ENCODE peak calls at places on chromosomes 5 and 9, in four cellular contexts. X is breast epithelium, F is ovary, J is A549. A is an unnamed sample.

GRCh38 chr5:141369994-141370848 is at the start of gene PCDHGB3:
- DNase-seq in F (no peak), J (no peak), X (no peak), A (peak)

GRCh38 chr5:54518146-54519082 is 855 bp downstream of the SNX18 start:
- DNase-seq in X (no peak), F (peak), J (peak), A (peak)

GRCh38 chr5:119355636-119356383 is at the start of gene TNFAIP8:
- DNase-seq in J (no peak), X (peak), F (peak), A (peak)

GRCh38 chr5:157900644-157901043 is 41.7 kb upstream of the CLINT1 start:
- DNase-seq in J (no peak), F (no peak), X (no peak), A (no peak)

GRCh38 chr9:81379655-81380054 is 309.7 kb downstream of the TLE1 start:
- DNase-seq in J (no peak), F (no peak), X (no peak), A (no peak)

GRCh38 chr5:179619776-179620175 is 3.7 kb downstream of the HNRNPH1 start:
- DNase-seq in F (no peak), J (no peak), X (no peak), A (no peak)

GRCh38 chr9:33139421-33140228 is 27.5 kb downstream of the B4GALT1 start:
- DNase-seq in F (peak), X (peak), J (no peak), A (peak)

GRCh38 chr5:178429541-178430186 is 160.5 kb downstream of the COL23A1 start:
- DNase-seq in J (no peak), X (peak), F (no peak), A (no peak)

GRCh38 chr9:96080364-96080763 is 204.9 kb downstream of the ERCC6L2 start:
- DNase-seq in F (no peak), X (peak), J (peak), A (no peak)

GRCh38 chr5:43917925-43918324 is 314.9 kb downstream of the NNT start:
- DNase-seq in F (no peak), J (no peak), X (no peak), A (no peak)

GRCh38 chr9:98678244-98678842 is 30.4 kb downstream of the GABBR2 start:
- DNase-seq in F (no peak), X (no peak), J (peak), A (no peak)

GRCh38 chr5:14265574-14265973 is 122.4 kb downstream of the TRIO start:
- DNase-seq in X (no peak), J (peak), F (no peak), A (no peak)

GRCh38 chr5:168578506-168579205 is 512 bp downstream of the PANK3 start:
- DNase-seq in X (no peak), J (peak), F (no peak), A (peak)

GRCh38 chr9:106648799-106649198 is 214.2 kb upstream of the ZNF462 start:
- DNase-seq in X (no peak), F (no peak), J (no peak), A (no peak)

GRCh38 chr9:70389642-70390266 is 24.7 kb downstream of the KLF9 start:
- DNase-seq in X (no peak), F (no peak), J (no peak), A (peak)

GRCh38 chr9:22118810-22119479 is 109.8 kb upstream of the CDKN2B start:
- DNase-seq in X (no peak), F (no peak), J (no peak), A (no peak)

GRCh38 chr9:22117511-22118388 is 108.6 kb upstream of the CDKN2B start:
- DNase-seq in F (peak), J (no peak), X (no peak), A (no peak)

GRCh38 chr9:22116751-22117150 is 107.6 kb upstream of the CDKN2B start:
- DNase-seq in F (no peak), X (no peak), J (no peak), A (no peak)

GRCh38 chr9:22120595-22120994 is 111.5 kb upstream of the CDKN2B start:
- DNase-seq in F (no peak), J (no peak), X (no peak), A (no peak)

DNA sequence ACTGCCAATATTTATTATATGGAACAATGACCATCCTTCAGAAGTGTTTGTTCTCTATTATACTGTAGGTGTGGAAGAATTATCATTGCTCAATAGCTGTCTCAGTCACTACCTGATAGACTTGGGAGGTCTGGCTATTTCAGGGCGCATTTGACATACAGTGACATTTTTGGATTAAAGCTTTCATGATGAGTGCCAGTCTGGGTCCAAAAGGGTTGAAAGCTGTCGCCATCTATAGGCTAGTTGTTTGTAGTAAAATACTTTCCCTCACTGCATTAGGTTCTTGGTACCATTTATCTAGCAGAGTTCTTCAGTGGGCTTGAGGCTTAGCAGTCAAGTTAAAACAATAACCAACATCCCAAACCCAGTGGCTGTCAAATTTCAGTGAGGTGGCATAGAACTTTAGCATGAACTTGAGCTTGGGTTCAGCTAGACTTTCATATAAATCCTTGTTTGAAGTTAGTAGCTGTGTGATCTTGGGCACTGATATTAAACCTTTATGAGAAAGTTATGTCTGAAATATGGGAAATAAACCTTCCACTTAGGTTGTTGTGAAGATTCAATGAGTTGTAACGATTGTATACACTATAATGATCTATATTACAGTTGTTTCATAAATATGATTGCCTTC is 110.5 kb upstream of the CDKN2B start:
- DNase-seq in X (no peak), J (no peak), F (no peak), A (peak)
- TF ChIP-seq CTCF in X (no peak), J (no peak), F (no peak), A (peak)

GRCh38 chr5:66841264-66841663 is 245.1 kb downstream of the MAST4 start:
- DNase-seq in F (no peak), J (no peak), X (no peak), A (no peak)
- TF ChIP-seq CTCF in F (no peak), J (no peak), X (no peak), A (no peak)

GRCh38 chr9:136777359-136777758 is 13.0 kb upstream of the LCN15 start:
- DNase-seq in F (no peak), X (no peak), J (no peak), A (no peak)

GRCh38 chr9:136784249-136784996 is 6.7 kb upstream of the TMEM141 start:
- DNase-seq in X (no peak), J (peak), F (no peak), A (no peak)

GRCh38 chr9:136782452-136782851 is 8.7 kb upstream of the TMEM141 start:
- DNase-seq in X (no peak), J (no peak), F (no peak), A (no peak)

GRCh38 chr9:136776947-136777346 is 12.6 kb upstream of the LCN15 start:
- DNase-seq in X (no peak), F (no peak), J (no peak), A (no peak)

DNA sequence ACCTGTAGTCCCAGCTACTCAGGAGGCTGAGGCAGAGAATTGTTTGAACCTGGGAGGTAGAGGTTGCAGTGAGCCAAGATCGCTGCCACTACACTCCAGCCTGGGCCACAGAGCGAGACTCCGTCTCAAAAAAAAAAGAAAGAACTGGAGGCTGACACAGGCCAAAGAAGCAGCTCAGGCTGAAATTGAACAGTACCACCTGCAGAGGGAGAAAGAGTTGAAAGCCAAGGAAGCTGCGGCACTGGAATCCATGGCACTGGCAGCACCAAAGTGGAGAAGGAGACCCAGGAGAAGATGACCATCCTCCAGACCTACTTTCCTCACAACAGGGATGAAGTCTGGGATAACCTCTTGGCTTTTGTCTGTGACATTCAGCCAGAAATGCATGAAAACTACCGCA is 11.3 kb upstream of the TMEM141 start:
- DNase-seq in X (no peak), F (no peak), J (no peak), A (no peak)
- TF ChIP-seq CTCF in X (no peak), F (no peak), J (no peak), A (no peak)

DNA sequence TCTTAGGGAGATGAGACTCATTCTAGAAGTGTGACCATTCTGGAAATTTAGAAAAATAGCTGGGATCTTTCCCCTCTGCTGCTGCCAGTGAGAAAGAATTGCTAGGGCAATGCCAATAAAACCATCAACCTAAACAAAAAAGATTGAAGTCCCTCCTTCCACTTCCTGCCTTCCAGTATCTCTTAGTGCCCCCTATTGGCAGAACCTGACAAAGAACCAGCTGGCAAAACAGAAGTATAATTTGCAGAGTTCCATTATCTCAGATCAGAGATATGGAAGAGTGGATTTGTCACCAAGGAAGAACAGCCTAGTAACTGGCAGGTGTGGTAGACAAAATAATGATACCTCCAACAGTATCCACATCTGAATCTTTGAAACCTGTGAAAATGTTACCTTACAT is 13.8 kb upstream of the PLCXD3 start:
- DNase-seq in X (no peak), J (no peak), F (no peak), A (no peak)
- TF ChIP-seq CTCF in X (no peak), J (peak), F (no peak), A (no peak)

DNA sequence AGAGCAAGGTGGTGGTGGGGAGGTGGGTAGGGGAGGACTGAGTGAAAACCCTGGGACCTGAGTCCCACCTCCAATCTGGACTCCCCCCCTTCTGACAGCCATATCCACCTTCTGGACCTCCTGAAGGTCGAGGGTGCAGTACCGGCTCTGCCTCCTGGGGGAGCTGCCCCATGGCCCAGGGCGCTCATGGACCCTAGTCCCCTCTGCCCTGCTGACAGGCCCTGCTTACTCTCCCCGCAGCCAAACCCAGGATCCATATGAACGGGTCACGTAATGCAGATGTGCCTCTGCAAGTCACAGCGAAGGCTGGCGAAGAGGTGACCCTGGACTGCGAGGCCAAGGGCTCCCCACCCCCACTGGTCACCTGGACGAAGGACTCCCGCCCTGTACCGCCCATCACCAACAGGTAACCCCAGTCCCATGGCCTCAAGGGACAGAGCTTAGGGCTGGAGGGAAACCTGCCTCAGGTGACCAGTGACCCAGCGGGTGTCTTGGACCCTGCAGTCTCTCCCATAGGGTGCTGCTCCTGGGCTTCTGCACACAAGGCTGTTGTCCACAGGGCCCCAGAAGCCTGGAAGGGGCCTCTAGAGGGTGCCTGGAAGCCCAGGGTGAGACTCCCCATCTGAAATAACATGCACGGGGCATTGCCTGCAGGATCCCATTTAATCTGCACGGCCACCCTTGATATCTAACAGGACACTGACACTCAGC is 61.7 kb downstream of the HMCN2 start:
- DNase-seq in X (no peak), J (peak), F (no peak), A (no peak)
- TF ChIP-seq CTCF in X (no peak), J (peak), F (peak), A (no peak)

DNA sequence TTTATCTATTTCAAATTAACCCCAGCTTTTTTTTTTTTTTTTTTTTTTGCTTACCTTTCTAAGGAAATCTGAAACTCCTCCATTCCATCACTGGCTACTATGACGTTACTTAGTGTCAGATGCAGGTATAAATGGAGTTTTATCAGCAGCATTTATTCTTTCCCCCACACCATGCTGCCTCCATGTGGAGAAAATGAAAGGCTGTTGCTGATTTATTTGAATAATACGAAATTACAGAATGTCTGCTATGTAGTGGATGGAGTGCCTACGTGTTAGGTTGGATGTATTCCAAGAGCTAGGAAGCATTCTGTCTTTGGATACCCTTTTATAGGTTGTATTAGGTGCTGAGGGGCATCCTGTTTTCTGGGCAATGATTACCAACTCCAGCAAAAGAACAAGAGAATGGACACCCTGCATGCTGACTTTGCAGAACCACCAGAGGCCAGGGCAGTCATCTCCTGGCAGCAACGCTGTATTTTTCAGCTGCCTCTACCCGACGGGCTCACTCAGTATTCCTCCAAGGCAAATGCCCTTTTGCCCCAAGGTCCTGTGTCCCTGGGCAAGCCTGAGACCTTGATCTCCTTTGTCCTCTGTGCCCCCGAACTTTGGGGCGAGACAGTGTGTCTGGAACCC is 199.5 kb downstream of the ALDH1A1 start:
- DNase-seq in F (no peak), X (no peak), J (peak), A (no peak)
- TF ChIP-seq CTCF in F (peak), X (no peak), J (peak), A (no peak)

GRCh38 chr5:75168026-75168750 is 68.5 kb downstream of the ANKRD31 start:
- DNase-seq in J (no peak), X (no peak), F (no peak), A (no peak)

GRCh38 chr5:75167345-75167744 is 69.3 kb downstream of the ANKRD31 start:
- DNase-seq in J (peak), X (no peak), F (no peak), A (no peak)
- TF ChIP-seq CTCF in J (no peak), X (no peak), F (no peak), A (no peak)